ENCODE peak calls at places on chromosomes 6 and 20, in nine cellular contexts. One of them, this sample, is unnamed.

GRCh38 chr6:10621227-10621626 is 73.2 kb downstream of the C6orf52 start:
- DNase-seq in heart right ventricle: no peak
- DNase-seq in AG10803: no peak
- DNase-seq in GM23338: no peak
- DNase-seq in fibroblast of lung: no peak
- DNase-seq in pancreas: no peak
- DNase-seq in endothelial cell: no peak
- DNase-seq in neural progenitor cell: no peak
- DNase-seq in upper lobe of right lung: no peak
- DNase-seq in this sample: no peak

GRCh38 chr6:46651766-46652165 is 852 bp downstream of the CYP39A1 start:
- DNase-seq in AG10803: no peak
- DNase-seq in heart right ventricle: no peak
- DNase-seq in fibroblast of lung: no peak
- DNase-seq in neural progenitor cell: no peak
- DNase-seq in endothelial cell: no peak
- DNase-seq in upper lobe of right lung: no peak
- DNase-seq in pancreas: no peak
- DNase-seq in GM23338: no peak
- DNase-seq in this sample: no peak

GRCh38 chr6:107991061-107991460 is 33.1 kb upstream of the SEC63 start:
- DNase-seq in pancreas: no peak
- DNase-seq in upper lobe of right lung: no peak
- DNase-seq in AG10803: peak
- DNase-seq in heart right ventricle: no peak
- DNase-seq in neural progenitor cell: no peak
- DNase-seq in endothelial cell: no peak
- DNase-seq in fibroblast of lung: no peak
- DNase-seq in GM23338: no peak
- DNase-seq in this sample: no peak

GRCh38 chr6:124854338-124854922 is 107.8 kb upstream of the RNF217 start:
- DNase-seq in endothelial cell: no peak
- DNase-seq in pancreas: no peak
- DNase-seq in upper lobe of right lung: no peak
- DNase-seq in GM23338: no peak
- DNase-seq in heart right ventricle: no peak
- DNase-seq in neural progenitor cell: no peak
- DNase-seq in AG10803: peak
- DNase-seq in fibroblast of lung: no peak
- DNase-seq in this sample: no peak

GRCh38 chr6:31897612-31898199 is at the start of gene EHMT2:
- DNase-seq in neural progenitor cell: peak
- DNase-seq in endothelial cell: peak
- DNase-seq in heart right ventricle: peak
- DNase-seq in pancreas: peak
- DNase-seq in GM23338: peak
- DNase-seq in AG10803: peak
- DNase-seq in upper lobe of right lung: peak
- DNase-seq in fibroblast of lung: peak
- DNase-seq in this sample: peak

GRCh38 chr6:139243531-139243930 is 48.3 kb downstream of the TXLNB start:
- DNase-seq in fibroblast of lung: peak
- DNase-seq in neural progenitor cell: no peak
- DNase-seq in endothelial cell: no peak
- DNase-seq in heart right ventricle: no peak
- DNase-seq in AG10803: no peak
- DNase-seq in GM23338: no peak
- DNase-seq in upper lobe of right lung: no peak
- DNase-seq in pancreas: no peak
- DNase-seq in this sample: no peak

GRCh38 chr6:36679043-36679821 is 718 bp downstream of the CDKN1A start:
- DNase-seq in heart right ventricle: peak
- DNase-seq in GM23338: peak
- DNase-seq in neural progenitor cell: peak
- DNase-seq in pancreas: peak
- DNase-seq in endothelial cell: peak
- DNase-seq in fibroblast of lung: peak
- DNase-seq in upper lobe of right lung: peak
- DNase-seq in AG10803: peak
- DNase-seq in this sample: no peak

GRCh38 chr20:52399352-52399751 is 207.8 kb upstream of the ZFP64 start:
- DNase-seq in pancreas: no peak
- DNase-seq in heart right ventricle: no peak
- DNase-seq in fibroblast of lung: no peak
- DNase-seq in neural progenitor cell: no peak
- DNase-seq in GM23338: no peak
- DNase-seq in endothelial cell: no peak
- DNase-seq in AG10803: no peak
- DNase-seq in upper lobe of right lung: no peak
- DNase-seq in this sample: no peak

GRCh38 chr20:53660947-53661381 is 67.3 kb upstream of the ZNF217 start:
- DNase-seq in pancreas: no peak
- DNase-seq in heart right ventricle: no peak
- DNase-seq in fibroblast of lung: no peak
- DNase-seq in GM23338: peak
- DNase-seq in AG10803: peak
- DNase-seq in endothelial cell: no peak
- DNase-seq in upper lobe of right lung: no peak
- DNase-seq in neural progenitor cell: no peak
- DNase-seq in this sample: no peak

GRCh38 chr6:80404889-80405288 is 298.4 kb downstream of the BCKDHB start:
- DNase-seq in upper lobe of right lung: no peak
- DNase-seq in pancreas: no peak
- DNase-seq in fibroblast of lung: no peak
- DNase-seq in heart right ventricle: no peak
- DNase-seq in GM23338: no peak
- DNase-seq in neural progenitor cell: no peak
- DNase-seq in endothelial cell: no peak
- DNase-seq in AG10803: peak
- DNase-seq in this sample: no peak

GRCh38 chr6:144373195-144373594 is 88.1 kb downstream of the UTRN start:
- DNase-seq in endothelial cell: no peak
- DNase-seq in fibroblast of lung: no peak
- DNase-seq in pancreas: no peak
- DNase-seq in upper lobe of right lung: no peak
- DNase-seq in AG10803: no peak
- DNase-seq in GM23338: no peak
- DNase-seq in heart right ventricle: no peak
- DNase-seq in neural progenitor cell: no peak
- DNase-seq in this sample: no peak

GRCh38 chr20:50704514-50704913 is 13.2 kb upstream of the RIPOR3 start:
- DNase-seq in heart right ventricle: no peak
- DNase-seq in endothelial cell: no peak
- DNase-seq in fibroblast of lung: no peak
- DNase-seq in pancreas: no peak
- DNase-seq in AG10803: no peak
- DNase-seq in GM23338: peak
- DNase-seq in upper lobe of right lung: no peak
- DNase-seq in neural progenitor cell: no peak
- DNase-seq in this sample: no peak

GRCh38 chr6:166660157-166660686 is 33.2 kb upstream of the RPS6KA2 start:
- DNase-seq in upper lobe of right lung: no peak
- DNase-seq in AG10803: no peak
- DNase-seq in neural progenitor cell: no peak
- DNase-seq in pancreas: no peak
- DNase-seq in GM23338: no peak
- DNase-seq in fibroblast of lung: no peak
- DNase-seq in heart right ventricle: no peak
- DNase-seq in endothelial cell: no peak
- DNase-seq in this sample: no peak

GRCh38 chr6:148608211-148608951 is 138.4 kb upstream of the UST start:
- DNase-seq in heart right ventricle: no peak
- DNase-seq in endothelial cell: no peak
- DNase-seq in neural progenitor cell: peak
- DNase-seq in pancreas: no peak
- DNase-seq in upper lobe of right lung: no peak
- DNase-seq in GM23338: peak
- DNase-seq in AG10803: peak
- DNase-seq in fibroblast of lung: no peak
- DNase-seq in this sample: no peak

GRCh38 chr6:86474081-86474480 is 463.2 kb upstream of the HTR1E start:
- DNase-seq in upper lobe of right lung: no peak
- DNase-seq in endothelial cell: no peak
- DNase-seq in neural progenitor cell: no peak
- DNase-seq in pancreas: no peak
- DNase-seq in GM23338: no peak
- DNase-seq in fibroblast of lung: no peak
- DNase-seq in heart right ventricle: no peak
- DNase-seq in AG10803: no peak
- DNase-seq in this sample: no peak
- TF ChIP-seq CTCF in upper lobe of right lung: no peak
- TF ChIP-seq CTCF in endothelial cell: no peak
- TF ChIP-seq CTCF in neural progenitor cell: no peak
- TF ChIP-seq CTCF in pancreas: no peak
- TF ChIP-seq CTCF in GM23338: no peak
- TF ChIP-seq CTCF in fibroblast of lung: no peak
- TF ChIP-seq CTCF in heart right ventricle: no peak
- TF ChIP-seq CTCF in AG10803: no peak
- TF ChIP-seq CTCF in this sample: no peak

DNA sequence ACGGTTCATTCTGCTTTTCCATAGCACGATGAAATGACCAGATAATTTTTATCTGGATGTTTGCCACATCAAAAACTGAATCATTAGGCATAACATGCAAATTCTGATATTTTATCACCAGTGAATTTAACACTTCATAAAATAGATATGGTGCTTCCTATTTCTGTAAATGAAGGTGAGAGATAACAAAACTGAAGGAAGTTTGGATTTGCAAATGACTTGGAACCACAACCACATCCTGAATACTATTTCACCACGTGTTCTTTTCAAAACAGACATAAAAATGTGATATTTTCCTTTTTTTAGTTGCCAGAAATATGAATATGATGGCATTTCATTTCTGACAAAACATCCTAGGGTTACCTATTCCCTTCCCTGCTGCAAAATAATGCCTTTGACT is 146.1 kb downstream of the EDN1 start:
- DNase-seq in neural progenitor cell: no peak
- DNase-seq in pancreas: no peak
- DNase-seq in GM23338: no peak
- DNase-seq in AG10803: no peak
- DNase-seq in upper lobe of right lung: no peak
- DNase-seq in heart right ventricle: no peak
- DNase-seq in endothelial cell: no peak
- DNase-seq in fibroblast of lung: no peak
- DNase-seq in this sample: no peak
- TF ChIP-seq CTCF in neural progenitor cell: no peak
- TF ChIP-seq CTCF in pancreas: no peak
- TF ChIP-seq CTCF in GM23338: no peak
- TF ChIP-seq CTCF in AG10803: no peak
- TF ChIP-seq CTCF in upper lobe of right lung: no peak
- TF ChIP-seq CTCF in heart right ventricle: no peak
- TF ChIP-seq CTCF in endothelial cell: no peak
- TF ChIP-seq CTCF in fibroblast of lung: no peak
- TF ChIP-seq CTCF in this sample: no peak

GRCh38 chr6:109443425-109443950 is 3.0 kb downstream of the SMPD2 start:
- DNase-seq in pancreas: no peak
- DNase-seq in endothelial cell: no peak
- DNase-seq in upper lobe of right lung: no peak
- DNase-seq in heart right ventricle: no peak
- DNase-seq in neural progenitor cell: no peak
- DNase-seq in AG10803: no peak
- DNase-seq in fibroblast of lung: no peak
- DNase-seq in GM23338: no peak
- DNase-seq in this sample: no peak

GRCh38 chr6:109446072-109446471 is 5.5 kb downstream of the SMPD2 start:
- DNase-seq in GM23338: no peak
- DNase-seq in AG10803: no peak
- DNase-seq in pancreas: no peak
- DNase-seq in upper lobe of right lung: no peak
- DNase-seq in endothelial cell: no peak
- DNase-seq in heart right ventricle: no peak
- DNase-seq in fibroblast of lung: no peak
- DNase-seq in neural progenitor cell: no peak
- DNase-seq in this sample: no peak

GRCh38 chr6:109447087-109447486 is 6.6 kb downstream of the SMPD2 start:
- DNase-seq in neural progenitor cell: no peak
- DNase-seq in GM23338: no peak
- DNase-seq in upper lobe of right lung: no peak
- DNase-seq in heart right ventricle: no peak
- DNase-seq in fibroblast of lung: no peak
- DNase-seq in endothelial cell: no peak
- DNase-seq in pancreas: no peak
- DNase-seq in AG10803: no peak
- DNase-seq in this sample: no peak

GRCh38 chr6:109446541-109446940 is 6.0 kb downstream of the SMPD2 start:
- DNase-seq in endothelial cell: no peak
- DNase-seq in upper lobe of right lung: no peak
- DNase-seq in GM23338: no peak
- DNase-seq in AG10803: no peak
- DNase-seq in neural progenitor cell: no peak
- DNase-seq in fibroblast of lung: no peak
- DNase-seq in heart right ventricle: no peak
- DNase-seq in pancreas: no peak
- DNase-seq in this sample: no peak

GRCh38 chr6:109445382-109445781 is 4.9 kb downstream of the SMPD2 start:
- DNase-seq in neural progenitor cell: no peak
- DNase-seq in pancreas: no peak
- DNase-seq in GM23338: no peak
- DNase-seq in fibroblast of lung: no peak
- DNase-seq in AG10803: no peak
- DNase-seq in upper lobe of right lung: no peak
- DNase-seq in heart right ventricle: no peak
- DNase-seq in endothelial cell: no peak
- DNase-seq in this sample: no peak
- TF ChIP-seq CTCF in neural progenitor cell: peak
- TF ChIP-seq CTCF in pancreas: no peak
- TF ChIP-seq CTCF in GM23338: peak
- TF ChIP-seq CTCF in fibroblast of lung: no peak
- TF ChIP-seq CTCF in AG10803: no peak
- TF ChIP-seq CTCF in upper lobe of right lung: no peak
- TF ChIP-seq CTCF in heart right ventricle: no peak
- TF ChIP-seq CTCF in endothelial cell: no peak
- TF ChIP-seq CTCF in this sample: no peak

DNA sequence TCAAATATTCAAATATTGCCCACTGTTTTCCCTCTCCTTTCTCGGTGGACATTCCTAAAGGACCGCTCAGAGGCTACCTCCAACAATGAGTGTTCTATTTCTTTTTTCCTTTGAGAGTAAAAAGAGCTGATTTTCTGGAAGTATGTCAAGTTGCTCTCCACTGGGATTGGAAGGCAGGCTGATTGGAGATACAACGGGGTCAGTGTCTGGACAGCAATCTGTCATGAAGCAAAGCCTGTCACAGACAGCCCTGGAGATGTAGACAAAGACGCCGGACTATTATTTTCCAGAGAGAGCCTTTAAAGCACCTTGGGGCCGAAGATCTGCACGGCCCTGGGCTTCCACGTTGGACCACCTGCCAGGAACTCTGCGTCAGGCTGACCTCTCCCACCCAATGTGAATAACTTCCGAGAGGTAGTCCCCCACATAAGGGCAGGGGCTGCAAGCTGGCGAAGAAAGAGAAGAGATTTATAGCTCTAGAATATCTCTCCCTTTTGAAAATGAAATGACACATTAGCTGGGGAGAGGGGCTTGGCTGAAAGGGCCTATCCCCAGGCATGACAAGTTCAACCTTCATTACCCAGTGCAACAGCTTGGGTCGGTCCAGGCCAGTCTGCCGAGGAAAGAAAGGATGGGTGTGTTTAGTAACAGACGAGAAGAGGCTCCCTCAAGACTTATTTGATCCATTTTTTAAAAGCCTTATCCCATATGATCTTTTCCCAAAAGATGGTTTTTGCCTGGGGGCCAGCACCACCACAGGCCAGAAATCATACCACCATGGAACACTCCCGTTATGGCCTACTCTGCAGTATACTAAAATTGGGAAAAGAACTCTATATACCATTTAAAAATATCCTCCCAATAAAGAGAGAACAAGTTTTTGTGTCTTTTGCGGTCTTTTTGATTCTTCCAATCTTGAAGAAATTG is 131.1 kb downstream of the OLIG3 start:
- DNase-seq in fibroblast of lung: no peak
- DNase-seq in endothelial cell: no peak
- DNase-seq in upper lobe of right lung: no peak
- DNase-seq in AG10803: no peak
- DNase-seq in neural progenitor cell: no peak
- DNase-seq in GM23338: no peak
- DNase-seq in heart right ventricle: no peak
- DNase-seq in pancreas: no peak
- DNase-seq in this sample: no peak
- TF ChIP-seq CTCF in fibroblast of lung: no peak
- TF ChIP-seq CTCF in endothelial cell: no peak
- TF ChIP-seq CTCF in upper lobe of right lung: no peak
- TF ChIP-seq CTCF in AG10803: no peak
- TF ChIP-seq CTCF in neural progenitor cell: no peak
- TF ChIP-seq CTCF in GM23338: no peak
- TF ChIP-seq CTCF in heart right ventricle: no peak
- TF ChIP-seq CTCF in pancreas: no peak
- TF ChIP-seq CTCF in this sample: no peak

This sample was measured in D721Med.